ENCODE peak calls at places on chromosome 13, in five cellular contexts. One of them, this sample, is unnamed.
A peak's percentile ranks its signal among the peaks of the same experiment; 100 is the strongest.

GRCh38 chr13:65063753-65064152 is 2166.4 kb downstream of the PCDH9 start:
- DNase-seq in stimulated activated CD8-positive, alpha-beta memory T cell treated with anti-CD3 and anti-CD28 coated beads, Interleukin-12 subunit alpha, Interleukin-12 subunit beta, amount 100 ng/mL, for 4 hours: no peak
- DNase-seq in Panc1: peak; percentile 4
- DNase-seq in hypothalamus: no peak
- DNase-seq in HCT116: no peak
- DNase-seq in this sample: no peak

GRCh38 chr13:50715402-50716146 is 127.9 kb downstream of the DLEU7 start:
- DNase-seq in stimulated activated CD8-positive, alpha-beta memory T cell treated with anti-CD3 and anti-CD28 coated beads, Interleukin-12 subunit alpha, Interleukin-12 subunit beta, amount 100 ng/mL, for 4 hours: no peak
- DNase-seq in Panc1: no peak
- DNase-seq in hypothalamus: peak; percentile 3
- DNase-seq in HCT116: no peak
- DNase-seq in this sample: no peak

GRCh38 chr13:64640002-64640401 is 2590.1 kb downstream of the PCDH9 start:
- DNase-seq in stimulated activated CD8-positive, alpha-beta memory T cell treated with anti-CD3 and anti-CD28 coated beads, Interleukin-12 subunit alpha, Interleukin-12 subunit beta, amount 100 ng/mL, for 4 hours: no peak
- DNase-seq in Panc1: no peak
- DNase-seq in hypothalamus: no peak
- DNase-seq in HCT116: no peak
- DNase-seq in this sample: peak; percentile 46

GRCh38 chr13:49859568-49859967 is 67.1 kb upstream of the KPNA3 start:
- DNase-seq in stimulated activated CD8-positive, alpha-beta memory T cell treated with anti-CD3 and anti-CD28 coated beads, Interleukin-12 subunit alpha, Interleukin-12 subunit beta, amount 100 ng/mL, for 4 hours: no peak
- DNase-seq in Panc1: no peak
- DNase-seq in hypothalamus: no peak
- DNase-seq in HCT116: peak; percentile 60
- DNase-seq in this sample: peak; percentile 81

GRCh38 chr13:52053460-52053859 is 29.0 kb downstream of the UTP14C start:
- DNase-seq in stimulated activated CD8-positive, alpha-beta memory T cell treated with anti-CD3 and anti-CD28 coated beads, Interleukin-12 subunit alpha, Interleukin-12 subunit beta, amount 100 ng/mL, for 4 hours: no peak
- DNase-seq in Panc1: no peak
- DNase-seq in hypothalamus: no peak
- DNase-seq in HCT116: no peak
- DNase-seq in this sample: peak; percentile 37

GRCh38 chr13:97914537-97914936 is 38.9 kb upstream of the IPO5 start:
- DNase-seq in stimulated activated CD8-positive, alpha-beta memory T cell treated with anti-CD3 and anti-CD28 coated beads, Interleukin-12 subunit alpha, Interleukin-12 subunit beta, amount 100 ng/mL, for 4 hours: no peak
- DNase-seq in Panc1: no peak
- DNase-seq in hypothalamus: no peak
- DNase-seq in HCT116: no peak
- DNase-seq in this sample: no peak

GRCh38 chr13:34764246-34764645 is 177.8 kb upstream of the NBEA start:
- DNase-seq in stimulated activated CD8-positive, alpha-beta memory T cell treated with anti-CD3 and anti-CD28 coated beads, Interleukin-12 subunit alpha, Interleukin-12 subunit beta, amount 100 ng/mL, for 4 hours: no peak
- DNase-seq in Panc1: no peak
- DNase-seq in hypothalamus: no peak
- DNase-seq in HCT116: no peak
- DNase-seq in this sample: no peak

GRCh38 chr13:74098077-74098476 is 36.1 kb downstream of the KLF12 start:
- DNase-seq in stimulated activated CD8-positive, alpha-beta memory T cell treated with anti-CD3 and anti-CD28 coated beads, Interleukin-12 subunit alpha, Interleukin-12 subunit beta, amount 100 ng/mL, for 4 hours: no peak
- DNase-seq in Panc1: no peak
- DNase-seq in hypothalamus: no peak
- DNase-seq in HCT116: no peak
- DNase-seq in this sample: no peak

GRCh38 chr13:29978211-29978610 is 127.8 kb upstream of the UBL3 start:
- DNase-seq in stimulated activated CD8-positive, alpha-beta memory T cell treated with anti-CD3 and anti-CD28 coated beads, Interleukin-12 subunit alpha, Interleukin-12 subunit beta, amount 100 ng/mL, for 4 hours: no peak
- DNase-seq in Panc1: no peak
- DNase-seq in hypothalamus: no peak
- DNase-seq in HCT116: no peak
- DNase-seq in this sample: peak; percentile 64

GRCh38 chr13:26476111-26476743 is 81.3 kb upstream of the WASF3 start:
- DNase-seq in stimulated activated CD8-positive, alpha-beta memory T cell treated with anti-CD3 and anti-CD28 coated beads, Interleukin-12 subunit alpha, Interleukin-12 subunit beta, amount 100 ng/mL, for 4 hours: no peak
- DNase-seq in Panc1: no peak
- DNase-seq in hypothalamus: no peak
- DNase-seq in HCT116: no peak
- DNase-seq in this sample: no peak

GRCh38 chr13:80873589-80873988 is 532.7 kb upstream of the SPRY2 start:
- DNase-seq in stimulated activated CD8-positive, alpha-beta memory T cell treated with anti-CD3 and anti-CD28 coated beads, Interleukin-12 subunit alpha, Interleukin-12 subunit beta, amount 100 ng/mL, for 4 hours: peak; percentile 3
- DNase-seq in Panc1: no peak
- DNase-seq in hypothalamus: no peak
- DNase-seq in HCT116: no peak
- DNase-seq in this sample: peak; percentile 50

GRCh38 chr13:99221567-99222239 is 21.0 kb downstream of the UBAC2 start:
- DNase-seq in stimulated activated CD8-positive, alpha-beta memory T cell treated with anti-CD3 and anti-CD28 coated beads, Interleukin-12 subunit alpha, Interleukin-12 subunit beta, amount 100 ng/mL, for 4 hours: no peak
- DNase-seq in Panc1: no peak
- DNase-seq in hypothalamus: no peak
- DNase-seq in HCT116: no peak
- DNase-seq in this sample: no peak

GRCh38 chr13:33213797-33214196 is 71.8 kb downstream of the STARD13 start:
- DNase-seq in stimulated activated CD8-positive, alpha-beta memory T cell treated with anti-CD3 and anti-CD28 coated beads, Interleukin-12 subunit alpha, Interleukin-12 subunit beta, amount 100 ng/mL, for 4 hours: no peak
- DNase-seq in Panc1: no peak
- DNase-seq in hypothalamus: no peak
- DNase-seq in HCT116: no peak
- DNase-seq in this sample: peak; percentile 76

GRCh38 chr13:49908637-49909036 is 27.5 kb downstream of the SPRYD7 start:
- DNase-seq in stimulated activated CD8-positive, alpha-beta memory T cell treated with anti-CD3 and anti-CD28 coated beads, Interleukin-12 subunit alpha, Interleukin-12 subunit beta, amount 100 ng/mL, for 4 hours: no peak
- DNase-seq in Panc1: no peak
- DNase-seq in hypothalamus: no peak
- DNase-seq in HCT116: peak; percentile 2
- DNase-seq in this sample: no peak

GRCh38 chr13:84352946-84353345 is 470.7 kb upstream of the SLITRK1 start:
- DNase-seq in stimulated activated CD8-positive, alpha-beta memory T cell treated with anti-CD3 and anti-CD28 coated beads, Interleukin-12 subunit alpha, Interleukin-12 subunit beta, amount 100 ng/mL, for 4 hours: no peak
- DNase-seq in Panc1: no peak
- DNase-seq in hypothalamus: no peak
- DNase-seq in HCT116: no peak
- DNase-seq in this sample: no peak

GRCh38 chr13:23628250-23628649 is 58.0 kb downstream of the TNFRSF19 start:
- DNase-seq in stimulated activated CD8-positive, alpha-beta memory T cell treated with anti-CD3 and anti-CD28 coated beads, Interleukin-12 subunit alpha, Interleukin-12 subunit beta, amount 100 ng/mL, for 4 hours: no peak
- DNase-seq in Panc1: no peak
- DNase-seq in hypothalamus: no peak
- DNase-seq in HCT116: no peak
- DNase-seq in this sample: no peak

GRCh38 chr13:106917024-106917491 is 349.1 kb upstream of the ARGLU1 start:
- DNase-seq in stimulated activated CD8-positive, alpha-beta memory T cell treated with anti-CD3 and anti-CD28 coated beads, Interleukin-12 subunit alpha, Interleukin-12 subunit beta, amount 100 ng/mL, for 4 hours: no peak
- DNase-seq in Panc1: no peak
- DNase-seq in hypothalamus: no peak
- DNase-seq in HCT116: no peak
- DNase-seq in this sample: no peak

GRCh38 chr13:77207943-77208342 is 119.0 kb downstream of the MYCBP2 start:
- DNase-seq in stimulated activated CD8-positive, alpha-beta memory T cell treated with anti-CD3 and anti-CD28 coated beads, Interleukin-12 subunit alpha, Interleukin-12 subunit beta, amount 100 ng/mL, for 4 hours: no peak
- DNase-seq in Panc1: no peak
- DNase-seq in hypothalamus: no peak
- DNase-seq in HCT116: no peak
- DNase-seq in this sample: peak; percentile 64

GRCh38 chr13:113170503-113170902 is 12.1 kb downstream of the PROZ start:
- DNase-seq in stimulated activated CD8-positive, alpha-beta memory T cell treated with anti-CD3 and anti-CD28 coated beads, Interleukin-12 subunit alpha, Interleukin-12 subunit beta, amount 100 ng/mL, for 4 hours: no peak
- DNase-seq in Panc1: no peak
- DNase-seq in hypothalamus: no peak
- DNase-seq in HCT116: no peak
- DNase-seq in this sample: no peak

GRCh38 chr13:90246946-90247345 is 1100.5 kb upstream of the MIR17HG start:
- DNase-seq in stimulated activated CD8-positive, alpha-beta memory T cell treated with anti-CD3 and anti-CD28 coated beads, Interleukin-12 subunit alpha, Interleukin-12 subunit beta, amount 100 ng/mL, for 4 hours: no peak
- DNase-seq in Panc1: no peak
- DNase-seq in hypothalamus: no peak
- DNase-seq in HCT116: no peak
- DNase-seq in this sample: no peak

GRCh38 chr13:25886438-25887214 is 165.2 kb downstream of the SHISA2 start:
- DNase-seq in stimulated activated CD8-positive, alpha-beta memory T cell treated with anti-CD3 and anti-CD28 coated beads, Interleukin-12 subunit alpha, Interleukin-12 subunit beta, amount 100 ng/mL, for 4 hours: no peak
- DNase-seq in Panc1: peak; percentile 10
- DNase-seq in hypothalamus: no peak
- DNase-seq in HCT116: no peak
- DNase-seq in this sample: peak; percentile 94

GRCh38 chr13:107289540-107289939 is 721.6 kb upstream of the ARGLU1 start:
- DNase-seq in stimulated activated CD8-positive, alpha-beta memory T cell treated with anti-CD3 and anti-CD28 coated beads, Interleukin-12 subunit alpha, Interleukin-12 subunit beta, amount 100 ng/mL, for 4 hours: no peak
- DNase-seq in Panc1: no peak
- DNase-seq in hypothalamus: no peak
- DNase-seq in HCT116: no peak
- DNase-seq in this sample: no peak

This sample was measured in epithelial cell of esophagus.